ENCODE peak calls at places on chromosomes 12 and 14, in seven cellular contexts. One of them, this sample, is unnamed.
A peak's percentile ranks its signal among the peaks of the same experiment; 100 is the strongest.

GRCh38 chr12:107130830-107131760 is 37.7 kb upstream of the CRY1 start:
- DNase-seq in uterus: no peak
- DNase-seq in CD8-positive, alpha-beta memory T cell: no peak
- DNase-seq in tibial artery: no peak
- DNase-seq in HAP-1: peak; percentile 96
- DNase-seq in lower lobe of right lung: no peak
- DNase-seq in fibroblast of lung: no peak
- DNase-seq in this sample: peak; percentile 11

GRCh38 chr12:62647586-62647985 is 181.0 kb downstream of the MON2 start:
- DNase-seq in uterus: peak; percentile 44
- DNase-seq in CD8-positive, alpha-beta memory T cell: no peak
- DNase-seq in tibial artery: peak; percentile 42
- DNase-seq in HAP-1: no peak
- DNase-seq in lower lobe of right lung: no peak
- DNase-seq in fibroblast of lung: no peak
- DNase-seq in this sample: no peak

GRCh38 chr12:129762436-129762835 is 141.4 kb downstream of the TMEM132D start:
- DNase-seq in uterus: no peak
- DNase-seq in CD8-positive, alpha-beta memory T cell: no peak
- DNase-seq in tibial artery: no peak
- DNase-seq in HAP-1: no peak
- DNase-seq in lower lobe of right lung: no peak
- DNase-seq in fibroblast of lung: no peak
- DNase-seq in this sample: no peak

GRCh38 chr12:108532061-108532848 is 17.2 kb downstream of the FICD start:
- DNase-seq in uterus: no peak
- DNase-seq in CD8-positive, alpha-beta memory T cell: no peak
- DNase-seq in tibial artery: no peak
- DNase-seq in HAP-1: no peak
- DNase-seq in lower lobe of right lung: no peak
- DNase-seq in fibroblast of lung: no peak
- DNase-seq in this sample: peak; percentile 47

GRCh38 chr12:53065470-53065869 is 13.7 kb downstream of the SPRYD3 start:
- DNase-seq in uterus: peak; percentile 36
- DNase-seq in CD8-positive, alpha-beta memory T cell: peak; percentile 16
- DNase-seq in tibial artery: peak; percentile 37
- DNase-seq in HAP-1: no peak
- DNase-seq in lower lobe of right lung: no peak
- DNase-seq in fibroblast of lung: no peak
- DNase-seq in this sample: no peak

GRCh38 chr12:54984602-54985376 is at the start of gene TESPA1:
- DNase-seq in uterus: peak; percentile 39
- DNase-seq in CD8-positive, alpha-beta memory T cell: peak; percentile 92
- DNase-seq in tibial artery: peak; percentile 52
- DNase-seq in HAP-1: no peak
- DNase-seq in lower lobe of right lung: peak; percentile 79
- DNase-seq in fibroblast of lung: no peak
- DNase-seq in this sample: no peak

GRCh38 chr14:76647699-76648298 is 113.5 kb upstream of the VASH1 start:
- DNase-seq in uterus: no peak
- DNase-seq in CD8-positive, alpha-beta memory T cell: no peak
- DNase-seq in tibial artery: no peak
- DNase-seq in HAP-1: peak; percentile 54
- DNase-seq in lower lobe of right lung: no peak
- DNase-seq in fibroblast of lung: peak; percentile 40
- DNase-seq in this sample: peak; percentile 78

GRCh38 chr14:99230271-99231141 is 41.5 kb downstream of the BCL11B start:
- DNase-seq in uterus: no peak
- DNase-seq in CD8-positive, alpha-beta memory T cell: peak; percentile 95
- DNase-seq in tibial artery: no peak
- DNase-seq in HAP-1: no peak
- DNase-seq in lower lobe of right lung: peak; percentile 44
- DNase-seq in fibroblast of lung: peak; percentile 11
- DNase-seq in this sample: no peak

GRCh38 chr12:88546851-88547250 is 33.4 kb downstream of the KITLG start:
- DNase-seq in uterus: no peak
- DNase-seq in CD8-positive, alpha-beta memory T cell: no peak
- DNase-seq in tibial artery: no peak
- DNase-seq in HAP-1: no peak
- DNase-seq in lower lobe of right lung: no peak
- DNase-seq in fibroblast of lung: peak; percentile 62
- DNase-seq in this sample: no peak

GRCh38 chr14:91373591-91374245 is 43.9 kb downstream of the CCDC88C start:
- DNase-seq in uterus: no peak
- DNase-seq in CD8-positive, alpha-beta memory T cell: peak; percentile 68
- DNase-seq in tibial artery: no peak
- DNase-seq in HAP-1: no peak
- DNase-seq in lower lobe of right lung: no peak
- DNase-seq in fibroblast of lung: no peak
- DNase-seq in this sample: peak; percentile 42

GRCh38 chr14:91867316-91867988 is at the start of gene TC2N:
- DNase-seq in uterus: no peak
- DNase-seq in CD8-positive, alpha-beta memory T cell: peak; percentile 81
- DNase-seq in tibial artery: no peak
- DNase-seq in HAP-1: no peak
- DNase-seq in lower lobe of right lung: no peak
- DNase-seq in fibroblast of lung: no peak
- DNase-seq in this sample: no peak

GRCh38 chr14:100091386-100091785 is 26.2 kb downstream of the EVL start:
- DNase-seq in uterus: no peak
- DNase-seq in CD8-positive, alpha-beta memory T cell: no peak
- DNase-seq in tibial artery: no peak
- DNase-seq in HAP-1: no peak
- DNase-seq in lower lobe of right lung: no peak
- DNase-seq in fibroblast of lung: no peak
- DNase-seq in this sample: no peak

GRCh38 chr12:16036073-16036472 is 124.9 kb downstream of the DERA start:
- DNase-seq in uterus: no peak
- DNase-seq in CD8-positive, alpha-beta memory T cell: no peak
- DNase-seq in tibial artery: no peak
- DNase-seq in HAP-1: peak; percentile 74
- DNase-seq in lower lobe of right lung: no peak
- DNase-seq in fibroblast of lung: no peak
- DNase-seq in this sample: no peak

GRCh38 chr12:71440393-71441349 is 1.1 kb downstream of the LGR5 start:
- DNase-seq in uterus: no peak
- DNase-seq in CD8-positive, alpha-beta memory T cell: no peak
- DNase-seq in tibial artery: no peak
- DNase-seq in HAP-1: no peak
- DNase-seq in lower lobe of right lung: no peak
- DNase-seq in fibroblast of lung: peak; percentile 7
- DNase-seq in this sample: no peak

GRCh38 chr14:56244138-56244789 is 126.1 kb downstream of the PELI2 start:
- DNase-seq in uterus: no peak
- DNase-seq in CD8-positive, alpha-beta memory T cell: no peak
- DNase-seq in tibial artery: no peak
- DNase-seq in HAP-1: no peak
- DNase-seq in lower lobe of right lung: no peak
- DNase-seq in fibroblast of lung: peak; percentile 91
- DNase-seq in this sample: no peak

GRCh38 chr12:54126696-54127537 is 61.9 kb downstream of the SMUG1 start:
- DNase-seq in uterus: peak; percentile 54
- DNase-seq in CD8-positive, alpha-beta memory T cell: no peak
- DNase-seq in tibial artery: peak; percentile 87
- DNase-seq in HAP-1: no peak
- DNase-seq in lower lobe of right lung: peak; percentile 60
- DNase-seq in fibroblast of lung: no peak
- DNase-seq in this sample: peak; percentile 25

GRCh38 chr12:47302111-47302597 is 222.4 kb upstream of the AMIGO2 start:
- DNase-seq in uterus: peak; percentile 38
- DNase-seq in CD8-positive, alpha-beta memory T cell: no peak
- DNase-seq in tibial artery: no peak
- DNase-seq in HAP-1: no peak
- DNase-seq in lower lobe of right lung: no peak
- DNase-seq in fibroblast of lung: peak; percentile 34
- DNase-seq in this sample: no peak

GRCh38 chr14:31261859-31262739 is 54.5 kb upstream of the HECTD1 start:
- DNase-seq in uterus: peak; percentile 20
- DNase-seq in CD8-positive, alpha-beta memory T cell: no peak
- DNase-seq in tibial artery: peak; percentile 74
- DNase-seq in HAP-1: peak; percentile 46
- DNase-seq in lower lobe of right lung: peak; percentile 55
- DNase-seq in fibroblast of lung: peak; percentile 51
- DNase-seq in this sample: peak; percentile 20

GRCh38 chr14:99691111-99691885 is 7.2 kb downstream of the CYP46A1 start:
- DNase-seq in uterus: no peak
- DNase-seq in CD8-positive, alpha-beta memory T cell: no peak
- DNase-seq in tibial artery: no peak
- DNase-seq in HAP-1: no peak
- DNase-seq in lower lobe of right lung: no peak
- DNase-seq in fibroblast of lung: no peak
- DNase-seq in this sample: no peak

GRCh38 chr14:95319312-95320075 is at the start of gene CLMN:
- DNase-seq in uterus: peak; percentile 46
- DNase-seq in CD8-positive, alpha-beta memory T cell: peak; percentile 55
- DNase-seq in tibial artery: no peak
- DNase-seq in HAP-1: peak; percentile 33
- DNase-seq in lower lobe of right lung: peak; percentile 61
- DNase-seq in fibroblast of lung: peak; percentile 21
- DNase-seq in this sample: peak; percentile 71

GRCh38 chr12:39772708-39773665 is 153.4 kb upstream of the ABCD2 start:
- DNase-seq in uterus: no peak
- DNase-seq in CD8-positive, alpha-beta memory T cell: no peak
- DNase-seq in tibial artery: no peak
- DNase-seq in HAP-1: no peak
- DNase-seq in lower lobe of right lung: no peak
- DNase-seq in fibroblast of lung: no peak
- DNase-seq in this sample: no peak

GRCh38 chr12:127607146-127607725 is 659.7 kb upstream of the TMEM132C start:
- DNase-seq in uterus: no peak
- DNase-seq in CD8-positive, alpha-beta memory T cell: no peak
- DNase-seq in tibial artery: no peak
- DNase-seq in HAP-1: no peak
- DNase-seq in lower lobe of right lung: no peak
- DNase-seq in fibroblast of lung: no peak
- DNase-seq in this sample: no peak

GRCh38 chr14:63435838-63436237 is 107.3 kb downstream of the PPP2R5E start:
- DNase-seq in uterus: peak; percentile 68
- DNase-seq in CD8-positive, alpha-beta memory T cell: no peak
- DNase-seq in tibial artery: peak; percentile 90
- DNase-seq in HAP-1: no peak
- DNase-seq in lower lobe of right lung: peak; percentile 81
- DNase-seq in fibroblast of lung: peak; percentile 50
- DNase-seq in this sample: no peak

GRCh38 chr12:64737539-64737938 is 21.7 kb downstream of the GNS start:
- DNase-seq in uterus: no peak
- DNase-seq in CD8-positive, alpha-beta memory T cell: no peak
- DNase-seq in tibial artery: no peak
- DNase-seq in HAP-1: no peak
- DNase-seq in lower lobe of right lung: no peak
- DNase-seq in fibroblast of lung: no peak
- DNase-seq in this sample: no peak

GRCh38 chr12:17992002-17992656 is 97.9 kb downstream of the RERGL start:
- DNase-seq in uterus: no peak
- DNase-seq in CD8-positive, alpha-beta memory T cell: no peak
- DNase-seq in tibial artery: no peak
- DNase-seq in HAP-1: peak; percentile 49
- DNase-seq in lower lobe of right lung: no peak
- DNase-seq in fibroblast of lung: peak; percentile 36
- DNase-seq in this sample: peak; percentile 70

GRCh38 chr12:95966287-95966870 is 23.2 kb downstream of the AMDHD1 start:
- DNase-seq in uterus: no peak
- DNase-seq in CD8-positive, alpha-beta memory T cell: no peak
- DNase-seq in tibial artery: no peak
- DNase-seq in HAP-1: no peak
- DNase-seq in lower lobe of right lung: no peak
- DNase-seq in fibroblast of lung: no peak
- DNase-seq in this sample: no peak

GRCh38 chr12:79895041-79895440 is 39.9 kb downstream of the PPP1R12A start:
- DNase-seq in uterus: no peak
- DNase-seq in CD8-positive, alpha-beta memory T cell: no peak
- DNase-seq in tibial artery: no peak
- DNase-seq in HAP-1: no peak
- DNase-seq in lower lobe of right lung: no peak
- DNase-seq in fibroblast of lung: no peak
- DNase-seq in this sample: no peak

GRCh38 chr12:79891506-79892162 is 43.3 kb downstream of the PPP1R12A start:
- DNase-seq in uterus: no peak
- DNase-seq in CD8-positive, alpha-beta memory T cell: no peak
- DNase-seq in tibial artery: no peak
- DNase-seq in HAP-1: no peak
- DNase-seq in lower lobe of right lung: no peak
- DNase-seq in fibroblast of lung: peak; percentile 17
- DNase-seq in this sample: no peak

GRCh38 chr12:79900199-79900598 is 34.7 kb downstream of the PPP1R12A start:
- DNase-seq in uterus: no peak
- DNase-seq in CD8-positive, alpha-beta memory T cell: no peak
- DNase-seq in tibial artery: no peak
- DNase-seq in HAP-1: no peak
- DNase-seq in lower lobe of right lung: no peak
- DNase-seq in fibroblast of lung: no peak
- DNase-seq in this sample: no peak

GRCh38 chr12:79897617-79898016 is 37.3 kb downstream of the PPP1R12A start:
- DNase-seq in uterus: no peak
- DNase-seq in CD8-positive, alpha-beta memory T cell: no peak
- DNase-seq in tibial artery: no peak
- DNase-seq in HAP-1: no peak
- DNase-seq in lower lobe of right lung: no peak
- DNase-seq in fibroblast of lung: peak; percentile 100
- DNase-seq in this sample: peak; percentile 11

GRCh38 chr12:79895804-79896203 is 39.1 kb downstream of the PPP1R12A start:
- DNase-seq in uterus: no peak
- DNase-seq in CD8-positive, alpha-beta memory T cell: no peak
- DNase-seq in tibial artery: no peak
- DNase-seq in HAP-1: no peak
- DNase-seq in lower lobe of right lung: no peak
- DNase-seq in fibroblast of lung: no peak
- DNase-seq in this sample: no peak
- H3K4me1 ChIP-seq in uterus: no peaks in the 10 kb centered on the region
- H3K4me1 ChIP-seq in CD8-positive, alpha-beta memory T cell: peaks cover 32% of the 10 kb centered on the region
- H3K4me1 ChIP-seq in tibial artery: peaks cover 51% of the 10 kb centered on the region
- H3K4me1 ChIP-seq in HAP-1: no peaks in the 10 kb centered on the region
- H3K4me1 ChIP-seq in lower lobe of right lung: peaks cover 37% of the 10 kb centered on the region
- H3K4me1 ChIP-seq in fibroblast of lung: peaks cover 2% of the 10 kb centered on the region
- H3K4me1 ChIP-seq in this sample: peaks cover 3% of the 10 kb centered on the region

GRCh38 chr14:71682337-71682736 is 249.9 kb upstream of the RGS6 start:
- DNase-seq in uterus: no peak
- DNase-seq in CD8-positive, alpha-beta memory T cell: no peak
- DNase-seq in tibial artery: no peak
- DNase-seq in HAP-1: no peak
- DNase-seq in lower lobe of right lung: no peak
- DNase-seq in fibroblast of lung: peak; percentile 69
- DNase-seq in this sample: no peak
- H3K4me3 ChIP-seq in uterus: no peak overlapping the region
- H3K4me3 ChIP-seq in CD8-positive, alpha-beta memory T cell: no peak overlapping the region
- H3K4me3 ChIP-seq in tibial artery: no peak overlapping the region
- H3K4me3 ChIP-seq in HAP-1: no peak overlapping the region
- H3K4me3 ChIP-seq in lower lobe of right lung: no peak overlapping the region
- H3K4me3 ChIP-seq in fibroblast of lung: no peak overlapping the region
- H3K4me3 ChIP-seq in this sample: no peak overlapping the region

GRCh38 chr12:124422570-124423523 is 128.0 kb downstream of the RFLNA start:
- DNase-seq in uterus: peak; percentile 95
- DNase-seq in CD8-positive, alpha-beta memory T cell: no peak
- DNase-seq in tibial artery: peak; percentile 92
- DNase-seq in HAP-1: no peak
- DNase-seq in lower lobe of right lung: peak; percentile 90
- DNase-seq in fibroblast of lung: peak; percentile 97
- DNase-seq in this sample: peak; percentile 91
- H3K36me3 ChIP-seq in uterus: no peaks in the 10 kb centered on the region
- H3K36me3 ChIP-seq in CD8-positive, alpha-beta memory T cell: peaks cover 23% of the 10 kb centered on the region
- H3K36me3 ChIP-seq in tibial artery: peaks cover 41% of the 10 kb centered on the region
- H3K36me3 ChIP-seq in HAP-1: peaks cover 28% of the 10 kb centered on the region
- H3K36me3 ChIP-seq in lower lobe of right lung: peaks cover 80% of the 10 kb centered on the region
- H3K36me3 ChIP-seq in fibroblast of lung: peaks cover 12% of the 10 kb centered on the region
- H3K36me3 ChIP-seq in this sample: peaks cover 40% of the 10 kb centered on the region

GRCh38 chr12:57105011-57105753 is 6.0 kb downstream of the STAT6 start:
- DNase-seq in uterus: no peak
- DNase-seq in CD8-positive, alpha-beta memory T cell: no peak
- DNase-seq in tibial artery: no peak
- DNase-seq in HAP-1: no peak
- DNase-seq in lower lobe of right lung: no peak
- DNase-seq in fibroblast of lung: no peak
- DNase-seq in this sample: peak; percentile 41
- H3K4me1 ChIP-seq in uterus: peaks cover 5% of the 10 kb centered on the region
- H3K4me1 ChIP-seq in CD8-positive, alpha-beta memory T cell: peaks cover 38% of the 10 kb centered on the region
- H3K4me1 ChIP-seq in tibial artery: peaks cover 25% of the 10 kb centered on the region
- H3K4me1 ChIP-seq in HAP-1: peaks cover 11% of the 10 kb centered on the region
- H3K4me1 ChIP-seq in lower lobe of right lung: peaks cover 31% of the 10 kb centered on the region
- H3K4me1 ChIP-seq in fibroblast of lung: no peaks in the 10 kb centered on the region
- H3K4me1 ChIP-seq in this sample: no peaks in the 10 kb centered on the region

This sample was measured in SJCRH30.